ENCODE peak calls at places on chromosome 3, in four cellular contexts. One of them, this sample, is unnamed.

GRCh38 chr3:53384465-53385277 is 37.3 kb upstream of the DCP1A start:
- DNase-seq in fibroblast of lung: no peak
- DNase-seq in heart left ventricle: no peak
- DNase-seq in GM12878: peak; percentile 33
- DNase-seq in this sample: no peak

GRCh38 chr3:40800343-40800742 is 275.6 kb downstream of the ZNF621 start:
- DNase-seq in fibroblast of lung: peak; percentile 56
- DNase-seq in heart left ventricle: no peak
- DNase-seq in GM12878: no peak
- DNase-seq in this sample: no peak

GRCh38 chr3:58569287-58570001 is 7.7 kb downstream of the FAM107A start:
- DNase-seq in fibroblast of lung: no peak
- DNase-seq in heart left ventricle: no peak
- DNase-seq in GM12878: no peak
- DNase-seq in this sample: no peak

GRCh38 chr3:187961366-187961765 is 192.6 kb upstream of the LPP start:
- DNase-seq in fibroblast of lung: no peak
- DNase-seq in heart left ventricle: no peak
- DNase-seq in GM12878: no peak
- DNase-seq in this sample: no peak

GRCh38 chr3:15977089-15977488 is 179.3 kb upstream of the ANKRD28 start:
- DNase-seq in fibroblast of lung: no peak
- DNase-seq in heart left ventricle: no peak
- DNase-seq in GM12878: no peak
- DNase-seq in this sample: no peak

GRCh38 chr3:71310595-71311319 is 272.8 kb downstream of the FOXP1 start:
- DNase-seq in fibroblast of lung: peak; percentile 81
- DNase-seq in heart left ventricle: peak; percentile 64
- DNase-seq in GM12878: no peak
- DNase-seq in this sample: no peak

GRCh38 chr3:54954019-54954418 is 26.2 kb upstream of the LRTM1 start:
- DNase-seq in fibroblast of lung: peak; percentile 53
- DNase-seq in heart left ventricle: no peak
- DNase-seq in GM12878: no peak
- DNase-seq in this sample: peak; percentile 77

GRCh38 chr3:14550181-14550580 is 10.0 kb upstream of the GRIP2 start:
- DNase-seq in fibroblast of lung: no peak
- DNase-seq in heart left ventricle: no peak
- DNase-seq in GM12878: no peak
- DNase-seq in this sample: no peak

GRCh38 chr3:101179637-101180036 is 140.7 kb downstream of the IMPG2 start:
- DNase-seq in fibroblast of lung: peak; percentile 18
- DNase-seq in heart left ventricle: no peak
- DNase-seq in GM12878: no peak
- DNase-seq in this sample: peak; percentile 67

GRCh38 chr3:158434412-158435038 is 136.5 kb upstream of the MLF1 start:
- DNase-seq in fibroblast of lung: peak; percentile 73
- DNase-seq in heart left ventricle: peak; percentile 31
- DNase-seq in GM12878: peak; percentile 40
- DNase-seq in this sample: peak; percentile 14

GRCh38 chr3:58666683-58667082 is at the start of gene FAM3D:
- DNase-seq in fibroblast of lung: no peak
- DNase-seq in heart left ventricle: no peak
- DNase-seq in GM12878: no peak
- DNase-seq in this sample: no peak

DNA sequence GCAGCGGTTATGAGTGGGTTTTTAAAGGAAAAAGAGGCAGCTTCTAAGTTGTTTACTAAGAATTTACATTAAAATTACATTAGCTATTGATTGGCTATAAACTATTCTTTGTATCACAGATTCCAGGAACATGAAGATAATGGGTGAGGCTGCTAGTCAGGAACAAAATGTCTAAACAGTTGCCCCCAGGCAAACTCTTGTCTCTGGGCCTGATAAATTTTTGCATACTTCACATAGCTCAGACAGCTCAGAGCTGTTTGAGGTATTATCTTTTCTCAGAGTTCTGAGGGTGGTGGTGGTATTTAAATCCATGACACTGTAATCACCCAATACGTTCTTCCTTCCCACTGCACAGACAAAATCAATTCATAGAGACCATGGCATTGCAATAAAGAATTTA is 2.1 kb upstream of the HACD2 start:
- DNase-seq in fibroblast of lung: no peak
- DNase-seq in heart left ventricle: no peak
- DNase-seq in GM12878: no peak
- DNase-seq in this sample: peak; percentile 45
- H3K4me3 ChIP-seq in fibroblast of lung: no peak overlapping the region
- H3K4me3 ChIP-seq in heart left ventricle: no peak overlapping the region
- H3K4me3 ChIP-seq in GM12878: peak overlapping the region; percentile 22
- H3K4me3 ChIP-seq in this sample: no peak overlapping the region

GRCh38 chr3:96813134-96813819 is 1.1 kb upstream of the EPHA6 start:
- DNase-seq in fibroblast of lung: peak; percentile 49
- DNase-seq in heart left ventricle: peak; percentile 70
- DNase-seq in GM12878: peak; percentile 13
- DNase-seq in this sample: no peak
- H3K4me3 ChIP-seq in fibroblast of lung: peak overlapping the region; percentile 36
- H3K4me3 ChIP-seq in heart left ventricle: peak overlapping the region; percentile 54
- H3K4me3 ChIP-seq in GM12878: peak overlapping the region; percentile 36
- H3K4me3 ChIP-seq in this sample: peak overlapping the region; percentile 53

GRCh38 chr3:184188080-184188479 is 2.1 kb downstream of the ABCF3 start:
- DNase-seq in fibroblast of lung: no peak
- DNase-seq in heart left ventricle: no peak
- DNase-seq in GM12878: no peak
- DNase-seq in this sample: no peak

GRCh38 chr3:184184546-184185234 is 1.3 kb upstream of the ABCF3 start:
- DNase-seq in fibroblast of lung: no peak
- DNase-seq in heart left ventricle: no peak
- DNase-seq in GM12878: no peak
- DNase-seq in this sample: no peak

GRCh38 chr3:184186902-184187207 is 856 bp downstream of the ABCF3 start:
- DNase-seq in fibroblast of lung: no peak
- DNase-seq in heart left ventricle: no peak
- DNase-seq in GM12878: no peak
- DNase-seq in this sample: no peak

GRCh38 chr3:184185461-184186183 is 377 bp upstream of the ABCF3 start:
- DNase-seq in fibroblast of lung: peak; percentile 99
- DNase-seq in heart left ventricle: peak; percentile 100
- DNase-seq in GM12878: peak; percentile 97
- DNase-seq in this sample: peak; percentile 88

DNA sequence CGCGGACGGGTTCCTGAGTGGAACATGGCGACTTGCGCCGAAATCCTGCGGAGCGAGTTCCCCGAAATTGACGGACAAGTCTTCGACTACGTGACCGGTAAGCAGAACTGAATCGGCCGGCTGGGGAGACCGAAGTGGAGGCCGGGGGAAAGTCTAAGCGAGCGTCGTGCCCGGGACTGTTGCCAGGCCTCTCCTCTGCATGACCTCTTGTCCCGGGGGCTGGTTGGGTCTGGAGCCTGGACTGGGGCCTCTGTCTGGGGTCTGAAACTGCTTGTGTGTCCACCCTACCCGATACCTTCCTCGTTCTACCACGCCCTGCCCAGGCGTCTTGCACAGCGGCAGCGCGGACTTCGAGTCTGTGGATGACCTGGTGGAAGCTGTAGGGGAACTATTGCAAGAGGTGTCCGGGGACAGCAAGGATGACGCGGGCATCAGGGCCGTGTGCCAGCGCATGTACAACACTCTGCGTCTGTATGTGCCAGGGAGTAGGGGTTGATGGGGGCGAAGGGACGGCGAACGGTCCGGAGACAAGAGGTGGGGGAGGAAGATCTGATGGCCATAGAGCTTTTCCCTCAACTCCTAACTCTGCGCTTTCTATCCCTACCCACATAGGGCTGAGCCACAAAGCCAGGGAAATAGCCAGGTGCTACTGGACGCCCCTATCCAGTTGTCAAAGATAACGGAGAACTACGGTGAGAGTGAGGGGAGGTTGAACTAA is at the start of gene ABCF3:
- DNase-seq in fibroblast of lung: peak; percentile 64
- DNase-seq in heart left ventricle: peak; percentile 82
- DNase-seq in GM12878: no peak
- DNase-seq in this sample: no peak
- H3K4me3 ChIP-seq in fibroblast of lung: peak within 1 kb of the TSS; percentile 72
- H3K4me3 ChIP-seq in heart left ventricle: peak within 1 kb of the TSS; percentile 93
- H3K4me3 ChIP-seq in GM12878: peak within 1 kb of the TSS; percentile 93
- H3K4me3 ChIP-seq in this sample: peak within 1 kb of the TSS; percentile 99

GRCh38 chr3:146390006-146390772 is 79.2 kb downstream of the PLSCR2 start:
- DNase-seq in fibroblast of lung: no peak
- DNase-seq in heart left ventricle: no peak
- DNase-seq in GM12878: no peak
- DNase-seq in this sample: no peak
- H3K4me3 ChIP-seq in fibroblast of lung: no peak overlapping the region
- H3K4me3 ChIP-seq in heart left ventricle: no peak overlapping the region
- H3K4me3 ChIP-seq in GM12878: no peak overlapping the region
- H3K4me3 ChIP-seq in this sample: no peak overlapping the region

DNA sequence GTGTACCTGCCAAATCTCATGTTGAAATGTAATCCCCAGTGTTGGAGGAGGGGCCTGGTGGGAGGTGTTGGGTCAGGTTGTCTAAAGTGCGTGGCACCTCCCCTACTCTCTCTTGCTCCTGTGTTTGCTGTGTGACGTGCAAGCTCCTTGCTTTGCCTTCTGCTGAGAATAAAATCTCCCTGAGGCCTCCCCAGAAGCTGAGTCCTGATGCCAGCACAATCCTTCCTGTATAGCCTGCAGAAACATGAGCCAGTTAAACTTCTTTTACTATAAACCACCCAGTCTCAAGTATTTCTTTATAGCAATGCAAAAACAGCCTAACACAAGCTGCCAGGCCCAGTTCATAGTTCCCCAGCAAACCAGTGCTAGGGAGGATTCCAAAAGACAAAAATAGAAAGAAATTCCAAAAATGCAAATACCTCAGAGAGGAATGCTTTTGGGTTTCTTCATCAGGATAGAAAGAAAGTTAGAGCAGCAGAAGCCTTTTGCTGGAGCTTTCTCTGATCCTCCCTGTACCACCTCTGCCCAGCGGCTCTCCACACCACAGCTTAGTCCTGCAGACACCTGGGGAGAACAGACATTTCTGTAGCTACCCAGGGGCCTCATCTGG is 25.9 kb upstream of the CDV3 start:
- DNase-seq in fibroblast of lung: peak; percentile 42
- DNase-seq in heart left ventricle: no peak
- DNase-seq in GM12878: no peak
- DNase-seq in this sample: no peak
- H3K4me3 ChIP-seq in fibroblast of lung: no peak overlapping the region
- H3K4me3 ChIP-seq in heart left ventricle: no peak overlapping the region
- H3K4me3 ChIP-seq in GM12878: no peak overlapping the region
- H3K4me3 ChIP-seq in this sample: no peak overlapping the region

DNA sequence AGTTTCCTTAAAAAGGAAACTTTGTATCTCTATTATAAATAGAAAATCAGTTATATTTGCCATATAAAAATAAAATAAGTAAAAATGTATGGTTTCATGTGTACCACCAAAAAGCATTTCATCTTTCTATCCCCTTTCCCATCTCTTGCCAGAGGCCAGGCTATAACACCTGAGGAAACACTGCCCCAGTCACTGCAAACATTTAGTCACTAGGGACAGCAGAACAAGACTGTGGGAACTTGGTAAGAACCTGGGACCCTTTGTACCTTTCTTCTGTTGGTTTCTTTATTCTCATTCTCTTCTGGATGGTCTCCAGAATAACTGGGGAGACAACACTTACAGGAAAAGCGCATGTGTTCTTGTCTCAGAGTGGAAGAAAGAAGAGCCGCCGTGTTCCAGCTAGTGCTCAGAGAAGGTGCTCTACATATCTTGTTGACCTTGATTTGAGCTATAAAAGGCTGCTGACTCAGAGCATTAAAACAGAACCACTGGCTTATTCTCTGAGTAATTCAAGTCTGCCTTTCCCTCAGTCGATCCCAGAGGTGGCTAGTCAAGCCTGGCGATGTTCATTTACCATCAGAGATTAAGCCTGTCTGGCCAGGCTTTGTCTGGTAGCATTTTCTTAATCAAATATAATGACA is 361.6 kb downstream of the RBMS3 start:
- DNase-seq in fibroblast of lung: peak; percentile 7
- DNase-seq in heart left ventricle: peak; percentile 63
- DNase-seq in GM12878: no peak
- DNase-seq in this sample: peak; percentile 38
- H3K4me3 ChIP-seq in fibroblast of lung: no peak overlapping the region
- H3K4me3 ChIP-seq in heart left ventricle: no peak overlapping the region
- H3K4me3 ChIP-seq in GM12878: no peak overlapping the region
- H3K4me3 ChIP-seq in this sample: no peak overlapping the region

GRCh38 chr3:13008114-13008995 is 64.9 kb downstream of the IQSEC1 start:
- DNase-seq in fibroblast of lung: no peak
- DNase-seq in heart left ventricle: no peak
- DNase-seq in GM12878: no peak
- DNase-seq in this sample: no peak

GRCh38 chr3:13010770-13011169 is 62.5 kb downstream of the IQSEC1 start:
- DNase-seq in fibroblast of lung: no peak
- DNase-seq in heart left ventricle: no peak
- DNase-seq in GM12878: no peak
- DNase-seq in this sample: no peak

GRCh38 chr3:13009946-13010315 is 63.3 kb downstream of the IQSEC1 start:
- DNase-seq in fibroblast of lung: no peak
- DNase-seq in heart left ventricle: no peak
- DNase-seq in GM12878: no peak
- DNase-seq in this sample: no peak

GRCh38 chr3:13007251-13007941 is 65.8 kb downstream of the IQSEC1 start:
- DNase-seq in fibroblast of lung: no peak
- DNase-seq in heart left ventricle: no peak
- DNase-seq in GM12878: no peak
- DNase-seq in this sample: no peak

GRCh38 chr3:13009132-13009945 is 63.9 kb downstream of the IQSEC1 start:
- DNase-seq in fibroblast of lung: no peak
- DNase-seq in heart left ventricle: peak; percentile 71
- DNase-seq in GM12878: no peak
- DNase-seq in this sample: no peak
- H3K4me3 ChIP-seq in fibroblast of lung: no peak overlapping the region
- H3K4me3 ChIP-seq in heart left ventricle: peak overlapping the region; percentile 8
- H3K4me3 ChIP-seq in GM12878: peak overlapping the region; percentile 46
- H3K4me3 ChIP-seq in this sample: no peak overlapping the region

GRCh38 chr3:181700168-181701087 is 11.3 kb upstream of the SOX2 start:
- DNase-seq in fibroblast of lung: peak; percentile 77
- DNase-seq in heart left ventricle: peak; percentile 50
- DNase-seq in GM12878: peak; percentile 21
- DNase-seq in this sample: no peak
- H3K4me3 ChIP-seq in fibroblast of lung: no peak overlapping the region
- H3K4me3 ChIP-seq in heart left ventricle: peak overlapping the region; percentile 25
- H3K4me3 ChIP-seq in GM12878: no peak overlapping the region
- H3K4me3 ChIP-seq in this sample: peak overlapping the region; percentile 37

GRCh38 chr3:137013955-137014688 is 56.3 kb downstream of the IL20RB start:
- DNase-seq in fibroblast of lung: peak; percentile 90
- DNase-seq in heart left ventricle: peak; percentile 88
- DNase-seq in GM12878: peak; percentile 51
- DNase-seq in this sample: peak; percentile 29
- H3K4me3 ChIP-seq in fibroblast of lung: peak overlapping the region; percentile 56
- H3K4me3 ChIP-seq in heart left ventricle: peak overlapping the region; percentile 62
- H3K4me3 ChIP-seq in GM12878: peak overlapping the region; percentile 65
- H3K4me3 ChIP-seq in this sample: peak overlapping the region; percentile 67